ENCODE peak calls at places on chromosomes 12 and 14, in five cellular contexts. J is esophagus muscularis mucosa, T is Peyer's patch, U is body of pancreas, B is tibial artery. W is an unnamed sample.
A peak's percentile ranks its signal among the peaks of the same experiment; 100 is the strongest.

GRCh38 chr12:100404769-100405407 is 48.0 kb downstream of the SLC17A8 start:
- DNase-seq in J (peak; percentile 55), T (no peak), U (peak; percentile 66), B (no peak), W (peak; percentile 3)

GRCh38 chr14:50038398-50039119 is 77.8 kb downstream of the VCPKMT start:
- DNase-seq in J (no peak), T (no peak), U (peak; percentile 66), B (no peak), W (peak; percentile 80)

GRCh38 chr14:66359500-66359899 is 126.7 kb upstream of the CCDC196 start:
- DNase-seq in J (no peak), T (no peak), U (peak; percentile 21), B (no peak), W (peak; percentile 30)

GRCh38 chr12:332581-333205 is 56.4 kb downstream of the KDM5A start:
- DNase-seq in J (no peak), T (no peak), U (no peak), B (no peak), W (no peak)

GRCh38 chr14:103696027-103696402 is 19.2 kb downstream of the XRCC3 start:
- DNase-seq in J (no peak), T (no peak), U (no peak), B (no peak), W (no peak)

GRCh38 chr12:29640589-29641345 is 143.0 kb downstream of the TMTC1 start:
- DNase-seq in J (no peak), T (no peak), U (peak; percentile 8), B (peak; percentile 74), W (no peak)

GRCh38 chr14:39431416-39432178 is 636 bp downstream of the FBXO33 start:
- DNase-seq in J (no peak), T (peak; percentile 56), U (peak; percentile 57), B (peak; percentile 75), W (no peak)

GRCh38 chr12:3225154-3225795 is 148.1 kb downstream of the TSPAN9 start:
- DNase-seq in J (no peak), T (no peak), U (no peak), B (no peak), W (no peak)

GRCh38 chr12:94710933-94711332 is 60.6 kb upstream of the TMCC3 start:
- DNase-seq in J (no peak), T (peak; percentile 59), U (no peak), B (no peak), W (no peak)

GRCh38 chr12:19946549-19946948 is 421.8 kb upstream of the PDE3A start:
- DNase-seq in J (no peak), T (no peak), U (no peak), B (peak; percentile 61), W (peak; percentile 66)

GRCh38 chr14:95892142-95892541 is 15.5 kb downstream of the TUNAR start:
- DNase-seq in J (no peak), T (no peak), U (no peak), B (no peak), W (no peak)

GRCh38 chr12:69189378-69189978 is 49.9 kb upstream of the CPSF6 start:
- DNase-seq in J (no peak), T (no peak), U (no peak), B (no peak), W (no peak)

GRCh38 chr12:67453181-67453580 is 184.0 kb downstream of the CAND1 start:
- DNase-seq in J (no peak), T (no peak), U (no peak), B (no peak), W (no peak)

GRCh38 chr14:64786296-64787149 is 82.3 kb downstream of the PLEKHG3 start:
- DNase-seq in J (no peak), T (no peak), U (no peak), B (peak; percentile 50), W (no peak)

GRCh38 chr14:21241218-21241819 is 27.9 kb downstream of the HNRNPC start:
- DNase-seq in J (no peak), T (no peak), U (no peak), B (no peak), W (no peak)
- TF ChIP-seq CTCF in J (peak; percentile 38), T (peak; percentile 27), U (peak; percentile 26), B (peak; percentile 25), W (peak; percentile 33)

GRCh38 chr12:57111046-57111698 is at the start of gene STAT6:
- DNase-seq in J (peak; percentile 96), T (peak; percentile 93), U (peak; percentile 92), B (peak; percentile 94), W (peak; percentile 63)
- TF ChIP-seq CTCF in J (no peak), T (no peak), U (no peak), B (no peak), W (no peak)

GRCh38 chr14:32244404-32244803 is 41.3 kb upstream of the RNU6-8 start:
- DNase-seq in J (no peak), T (no peak), U (no peak), B (no peak), W (no peak)
- TF ChIP-seq CTCF in J (no peak), T (no peak), U (no peak), B (no peak), W (peak; percentile 12)

DNA sequence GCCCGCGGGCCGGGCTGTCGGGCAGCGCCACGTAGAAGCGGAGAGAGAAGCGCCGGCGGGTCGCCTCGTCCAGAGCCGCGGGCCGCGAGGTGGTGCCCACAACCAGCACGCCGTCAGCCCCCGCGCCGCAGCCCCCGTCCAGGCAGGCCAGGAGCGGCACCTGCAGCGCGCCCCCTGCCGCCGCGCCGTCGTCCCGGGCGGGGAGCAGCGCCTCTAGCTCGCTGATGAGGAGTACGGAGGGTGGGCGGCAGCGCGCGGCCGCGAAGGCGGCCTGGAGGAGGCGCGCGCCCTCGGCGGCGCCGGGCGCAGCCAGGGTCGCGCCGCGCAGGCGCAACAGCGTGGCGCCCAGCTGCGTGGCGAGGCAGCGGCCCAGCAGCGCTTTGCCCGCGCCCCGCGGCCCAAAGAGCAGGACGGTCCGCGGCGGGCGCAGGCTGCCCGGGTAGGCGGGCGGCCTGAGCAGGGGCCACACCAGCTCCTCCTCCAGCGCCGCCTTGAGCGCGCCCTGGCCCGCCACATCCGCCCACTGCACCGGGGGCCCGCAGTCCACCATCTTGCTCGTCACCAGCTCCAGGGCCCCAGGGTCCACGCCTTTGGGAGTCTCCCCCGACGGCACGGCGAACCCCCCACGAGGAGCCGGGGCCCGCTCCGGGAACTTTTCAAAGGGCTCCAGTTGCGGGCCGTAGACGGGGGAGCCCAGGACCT is 27.6 kb downstream of the FIGNL2 start:
- DNase-seq in J (no peak), T (peak; percentile 65), U (peak; percentile 61), B (no peak), W (peak; percentile 46)
- TF ChIP-seq CTCF in J (no peak), T (no peak), U (peak; percentile 19), B (no peak), W (peak; percentile 17)

GRCh38 chr12:124603910-124604775 is 36.7 kb upstream of the NCOR2 start:
- DNase-seq in J (no peak), T (no peak), U (no peak), B (no peak), W (no peak)

GRCh38 chr12:124599074-124599999 is 31.9 kb upstream of the NCOR2 start:
- DNase-seq in J (no peak), T (no peak), U (no peak), B (no peak), W (no peak)

GRCh38 chr12:124603143-124603542 is 35.7 kb upstream of the NCOR2 start:
- DNase-seq in J (no peak), T (no peak), U (no peak), B (no peak), W (no peak)

GRCh38 chr12:124605150-124605549 is 37.7 kb upstream of the NCOR2 start:
- DNase-seq in J (no peak), T (no peak), U (no peak), B (no peak), W (no peak)

DNA sequence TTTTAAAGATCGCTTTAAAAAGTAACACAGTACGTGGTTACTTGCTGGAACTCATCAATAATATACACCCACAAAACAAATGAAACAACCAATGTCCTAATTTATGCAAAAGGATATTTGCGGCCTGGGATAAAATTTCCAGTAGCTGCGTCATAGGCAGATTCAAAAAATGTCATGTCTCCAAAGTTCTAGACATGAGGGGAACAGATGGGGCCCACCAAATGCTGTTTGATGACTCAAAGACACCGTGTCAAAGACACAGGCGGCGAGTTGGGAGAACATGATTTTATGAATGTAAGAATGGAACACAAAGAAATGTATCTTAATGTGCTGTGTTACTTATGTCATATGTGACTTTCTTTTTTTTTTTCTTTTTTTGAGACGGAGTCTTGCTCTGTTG is 34.3 kb upstream of the NCOR2 start:
- DNase-seq in J (no peak), T (no peak), U (no peak), B (no peak), W (no peak)
- TF ChIP-seq CTCF in J (no peak), T (no peak), U (no peak), B (no peak), W (no peak)

DNA sequence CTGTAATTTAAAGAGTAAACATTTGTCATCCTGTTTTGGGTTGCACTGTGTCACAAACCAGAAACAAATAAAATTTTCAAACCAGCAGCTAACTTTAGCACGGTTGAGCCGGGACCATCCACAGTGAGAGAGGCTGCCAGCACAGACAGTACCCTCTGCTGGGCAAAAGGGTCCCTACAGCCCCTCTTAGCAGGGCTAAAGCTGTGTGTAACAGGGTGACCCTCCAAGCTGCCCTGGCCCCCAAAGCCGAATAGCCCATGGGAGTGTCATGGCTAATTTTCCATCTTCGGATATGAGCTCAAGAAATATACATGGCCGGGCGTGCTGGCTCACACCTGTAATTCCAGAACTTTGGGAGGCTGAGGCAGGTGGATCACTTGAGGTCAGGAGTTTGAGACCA is 157.1 kb upstream of the GRIN2B start:
- DNase-seq in J (no peak), T (no peak), U (no peak), B (no peak), W (no peak)
- TF ChIP-seq CTCF in J (no peak), T (no peak), U (no peak), B (no peak), W (no peak)

GRCh38 chr12:58529897-58530296 is 390.4 kb downstream of the LRIG3 start:
- DNase-seq in J (no peak), T (no peak), U (no peak), B (no peak), W (peak; percentile 80)

GRCh38 chr12:58530421-58531067 is 389.8 kb downstream of the LRIG3 start:
- DNase-seq in J (no peak), T (no peak), U (no peak), B (no peak), W (peak; percentile 44)

GRCh38 chr12:58532855-58533608 is 387.3 kb downstream of the LRIG3 start:
- DNase-seq in J (no peak), T (no peak), U (no peak), B (no peak), W (no peak)

GRCh38 chr12:58537278-58537677 is 383.0 kb downstream of the LRIG3 start:
- DNase-seq in J (no peak), T (no peak), U (no peak), B (no peak), W (no peak)

DNA sequence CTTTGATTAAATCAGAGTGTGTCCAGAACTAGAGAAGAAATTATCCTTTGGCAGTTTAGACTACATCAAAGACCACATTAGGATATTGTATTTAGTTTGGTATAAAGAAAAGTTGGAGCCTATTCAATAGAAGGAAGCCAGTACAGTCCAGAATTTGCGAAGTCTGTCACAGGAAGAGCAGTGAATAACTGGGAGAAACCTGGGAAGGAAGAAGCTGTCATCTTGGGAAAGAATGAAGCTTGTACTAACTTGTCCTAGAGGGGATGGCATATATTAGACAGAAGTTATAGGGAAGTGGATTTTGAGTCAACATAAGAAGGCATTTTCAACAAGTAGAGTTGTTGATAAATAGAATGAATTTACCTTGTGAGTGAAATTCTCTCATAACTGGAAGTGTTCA is 386.7 kb downstream of the LRIG3 start:
- DNase-seq in J (no peak), T (no peak), U (no peak), B (no peak), W (no peak)
- TF ChIP-seq CTCF in J (no peak), T (no peak), U (no peak), B (no peak), W (no peak)

W was measured in AG09319.